ENCODE peak calls at places on chromosomes 2 and 18, in ten cellular contexts. One of them, this sample, is unnamed.

GRCh38 chr18:76466410-76466991 is 28.5 kb downstream of the ZNF516 start:
- DNase-seq in endothelial cell of umbilical vein: no peak
- DNase-seq in NCI-H1105 treated with DMSO at 0.1 percent for 48 hours: no peak
- DNase-seq in stimulated activated CD4-positive, alpha-beta T cell treated with anti-CD3 and anti-CD28 coated beads, TNF-alpha, amount 100 ng/mL, for 1 hour: no peak
- DNase-seq in nephron progenitor cell: no peak
- DNase-seq in stromal cell of bone marrow: no peak
- DNase-seq in activated CD4-positive, alpha-beta T cell treated with anti-CD3 and anti-CD28 coated beads for 4 hours: no peak
- DNase-seq in cardiac muscle cell: no peak
- DNase-seq in retina: no peak
- DNase-seq in substantia nigra: no peak
- DNase-seq in this sample: no peak

GRCh38 chr2:95074663-95075439 is 46.8 kb downstream of the MRPS5 start:
- DNase-seq in activated CD4-positive, alpha-beta T cell treated with anti-CD3 and anti-CD28 coated beads for 4 hours: peak
- DNase-seq in stromal cell of bone marrow: no peak
- DNase-seq in substantia nigra: no peak
- DNase-seq in NCI-H1105 treated with DMSO at 0.1 percent for 48 hours: no peak
- DNase-seq in cardiac muscle cell: no peak
- DNase-seq in retina: no peak
- DNase-seq in stimulated activated CD4-positive, alpha-beta T cell treated with anti-CD3 and anti-CD28 coated beads, TNF-alpha, amount 100 ng/mL, for 1 hour: no peak
- DNase-seq in nephron progenitor cell: no peak
- DNase-seq in endothelial cell of umbilical vein: no peak
- DNase-seq in this sample: no peak

GRCh38 chr2:28394331-28394877 is 1.7 kb downstream of the FOSL2 start:
- DNase-seq in NCI-H1105 treated with DMSO at 0.1 percent for 48 hours: no peak
- DNase-seq in nephron progenitor cell: peak
- DNase-seq in activated CD4-positive, alpha-beta T cell treated with anti-CD3 and anti-CD28 coated beads for 4 hours: peak
- DNase-seq in stromal cell of bone marrow: no peak
- DNase-seq in substantia nigra: no peak
- DNase-seq in endothelial cell of umbilical vein: peak
- DNase-seq in cardiac muscle cell: no peak
- DNase-seq in retina: no peak
- DNase-seq in stimulated activated CD4-positive, alpha-beta T cell treated with anti-CD3 and anti-CD28 coated beads, TNF-alpha, amount 100 ng/mL, for 1 hour: no peak
- DNase-seq in this sample: no peak

GRCh38 chr2:199738723-199739412 is 112.1 kb downstream of the FTCDNL1 start:
- DNase-seq in retina: no peak
- DNase-seq in nephron progenitor cell: no peak
- DNase-seq in activated CD4-positive, alpha-beta T cell treated with anti-CD3 and anti-CD28 coated beads for 4 hours: no peak
- DNase-seq in substantia nigra: no peak
- DNase-seq in endothelial cell of umbilical vein: no peak
- DNase-seq in cardiac muscle cell: no peak
- DNase-seq in NCI-H1105 treated with DMSO at 0.1 percent for 48 hours: no peak
- DNase-seq in stromal cell of bone marrow: peak
- DNase-seq in stimulated activated CD4-positive, alpha-beta T cell treated with anti-CD3 and anti-CD28 coated beads, TNF-alpha, amount 100 ng/mL, for 1 hour: no peak
- DNase-seq in this sample: no peak

GRCh38 chr18:61946449-61946848 is 53.6 kb upstream of the RNF152 start:
- DNase-seq in stromal cell of bone marrow: peak
- DNase-seq in stimulated activated CD4-positive, alpha-beta T cell treated with anti-CD3 and anti-CD28 coated beads, TNF-alpha, amount 100 ng/mL, for 1 hour: no peak
- DNase-seq in substantia nigra: no peak
- DNase-seq in cardiac muscle cell: no peak
- DNase-seq in NCI-H1105 treated with DMSO at 0.1 percent for 48 hours: no peak
- DNase-seq in endothelial cell of umbilical vein: no peak
- DNase-seq in retina: no peak
- DNase-seq in nephron progenitor cell: no peak
- DNase-seq in activated CD4-positive, alpha-beta T cell treated with anti-CD3 and anti-CD28 coated beads for 4 hours: no peak
- DNase-seq in this sample: no peak

GRCh38 chr2:8456149-8457091 is 225.4 kb upstream of the ID2 start:
- DNase-seq in activated CD4-positive, alpha-beta T cell treated with anti-CD3 and anti-CD28 coated beads for 4 hours: peak
- DNase-seq in cardiac muscle cell: no peak
- DNase-seq in stimulated activated CD4-positive, alpha-beta T cell treated with anti-CD3 and anti-CD28 coated beads, TNF-alpha, amount 100 ng/mL, for 1 hour: no peak
- DNase-seq in NCI-H1105 treated with DMSO at 0.1 percent for 48 hours: no peak
- DNase-seq in stromal cell of bone marrow: no peak
- DNase-seq in retina: peak
- DNase-seq in endothelial cell of umbilical vein: no peak
- DNase-seq in substantia nigra: no peak
- DNase-seq in nephron progenitor cell: no peak
- DNase-seq in this sample: no peak

GRCh38 chr2:129936334-129936934 is 43.0 kb upstream of the RAB6C start:
- DNase-seq in stromal cell of bone marrow: no peak
- DNase-seq in retina: peak
- DNase-seq in activated CD4-positive, alpha-beta T cell treated with anti-CD3 and anti-CD28 coated beads for 4 hours: peak
- DNase-seq in NCI-H1105 treated with DMSO at 0.1 percent for 48 hours: no peak
- DNase-seq in cardiac muscle cell: no peak
- DNase-seq in stimulated activated CD4-positive, alpha-beta T cell treated with anti-CD3 and anti-CD28 coated beads, TNF-alpha, amount 100 ng/mL, for 1 hour: no peak
- DNase-seq in substantia nigra: no peak
- DNase-seq in endothelial cell of umbilical vein: no peak
- DNase-seq in nephron progenitor cell: peak
- DNase-seq in this sample: no peak

GRCh38 chr2:108579631-108580030 is 45.4 kb downstream of the LIMS1 start:
- DNase-seq in stromal cell of bone marrow: no peak
- DNase-seq in stimulated activated CD4-positive, alpha-beta T cell treated with anti-CD3 and anti-CD28 coated beads, TNF-alpha, amount 100 ng/mL, for 1 hour: no peak
- DNase-seq in NCI-H1105 treated with DMSO at 0.1 percent for 48 hours: no peak
- DNase-seq in retina: no peak
- DNase-seq in substantia nigra: no peak
- DNase-seq in cardiac muscle cell: no peak
- DNase-seq in activated CD4-positive, alpha-beta T cell treated with anti-CD3 and anti-CD28 coated beads for 4 hours: no peak
- DNase-seq in endothelial cell of umbilical vein: peak
- DNase-seq in nephron progenitor cell: no peak
- DNase-seq in this sample: no peak

GRCh38 chr2:105344704-105345345 is 7.5 kb downstream of the C2orf49 start:
- DNase-seq in substantia nigra: no peak
- DNase-seq in retina: no peak
- DNase-seq in activated CD4-positive, alpha-beta T cell treated with anti-CD3 and anti-CD28 coated beads for 4 hours: no peak
- DNase-seq in stimulated activated CD4-positive, alpha-beta T cell treated with anti-CD3 and anti-CD28 coated beads, TNF-alpha, amount 100 ng/mL, for 1 hour: no peak
- DNase-seq in nephron progenitor cell: no peak
- DNase-seq in NCI-H1105 treated with DMSO at 0.1 percent for 48 hours: no peak
- DNase-seq in stromal cell of bone marrow: no peak
- DNase-seq in cardiac muscle cell: peak
- DNase-seq in endothelial cell of umbilical vein: peak
- DNase-seq in this sample: no peak

GRCh38 chr2:156663757-156664409 is 227.7 kb downstream of the GPD2 start:
- DNase-seq in activated CD4-positive, alpha-beta T cell treated with anti-CD3 and anti-CD28 coated beads for 4 hours: no peak
- DNase-seq in stromal cell of bone marrow: no peak
- DNase-seq in stimulated activated CD4-positive, alpha-beta T cell treated with anti-CD3 and anti-CD28 coated beads, TNF-alpha, amount 100 ng/mL, for 1 hour: no peak
- DNase-seq in endothelial cell of umbilical vein: no peak
- DNase-seq in NCI-H1105 treated with DMSO at 0.1 percent for 48 hours: no peak
- DNase-seq in cardiac muscle cell: no peak
- DNase-seq in substantia nigra: no peak
- DNase-seq in retina: no peak
- DNase-seq in nephron progenitor cell: no peak
- DNase-seq in this sample: no peak

GRCh38 chr18:5584751-5585417 is 41.1 kb upstream of the EPB41L3 start:
- DNase-seq in stromal cell of bone marrow: no peak
- DNase-seq in cardiac muscle cell: no peak
- DNase-seq in stimulated activated CD4-positive, alpha-beta T cell treated with anti-CD3 and anti-CD28 coated beads, TNF-alpha, amount 100 ng/mL, for 1 hour: no peak
- DNase-seq in endothelial cell of umbilical vein: peak
- DNase-seq in retina: no peak
- DNase-seq in nephron progenitor cell: no peak
- DNase-seq in NCI-H1105 treated with DMSO at 0.1 percent for 48 hours: no peak
- DNase-seq in substantia nigra: no peak
- DNase-seq in activated CD4-positive, alpha-beta T cell treated with anti-CD3 and anti-CD28 coated beads for 4 hours: no peak
- DNase-seq in this sample: no peak

GRCh38 chr18:470661-471501 is 29.6 kb downstream of the COLEC12 start:
- DNase-seq in activated CD4-positive, alpha-beta T cell treated with anti-CD3 and anti-CD28 coated beads for 4 hours: no peak
- DNase-seq in nephron progenitor cell: no peak
- DNase-seq in stimulated activated CD4-positive, alpha-beta T cell treated with anti-CD3 and anti-CD28 coated beads, TNF-alpha, amount 100 ng/mL, for 1 hour: no peak
- DNase-seq in cardiac muscle cell: no peak
- DNase-seq in endothelial cell of umbilical vein: peak
- DNase-seq in retina: no peak
- DNase-seq in stromal cell of bone marrow: no peak
- DNase-seq in substantia nigra: no peak
- DNase-seq in NCI-H1105 treated with DMSO at 0.1 percent for 48 hours: no peak
- DNase-seq in this sample: no peak

GRCh38 chr18:75377258-75377657 is 50.2 kb downstream of the SMIM21 start:
- DNase-seq in retina: no peak
- DNase-seq in activated CD4-positive, alpha-beta T cell treated with anti-CD3 and anti-CD28 coated beads for 4 hours: no peak
- DNase-seq in cardiac muscle cell: no peak
- DNase-seq in endothelial cell of umbilical vein: no peak
- DNase-seq in stromal cell of bone marrow: no peak
- DNase-seq in stimulated activated CD4-positive, alpha-beta T cell treated with anti-CD3 and anti-CD28 coated beads, TNF-alpha, amount 100 ng/mL, for 1 hour: no peak
- DNase-seq in substantia nigra: no peak
- DNase-seq in NCI-H1105 treated with DMSO at 0.1 percent for 48 hours: no peak
- DNase-seq in nephron progenitor cell: no peak
- DNase-seq in this sample: no peak

GRCh38 chr2:106624787-106625369 is 137.7 kb downstream of the CD8B2 start:
- DNase-seq in endothelial cell of umbilical vein: no peak
- DNase-seq in substantia nigra: no peak
- DNase-seq in stimulated activated CD4-positive, alpha-beta T cell treated with anti-CD3 and anti-CD28 coated beads, TNF-alpha, amount 100 ng/mL, for 1 hour: no peak
- DNase-seq in stromal cell of bone marrow: no peak
- DNase-seq in cardiac muscle cell: no peak
- DNase-seq in nephron progenitor cell: no peak
- DNase-seq in activated CD4-positive, alpha-beta T cell treated with anti-CD3 and anti-CD28 coated beads for 4 hours: no peak
- DNase-seq in NCI-H1105 treated with DMSO at 0.1 percent for 48 hours: no peak
- DNase-seq in retina: no peak
- DNase-seq in this sample: no peak

GRCh38 chr2:145108385-145108784 is 588.5 kb upstream of the ZEB2 start:
- DNase-seq in nephron progenitor cell: peak
- DNase-seq in stimulated activated CD4-positive, alpha-beta T cell treated with anti-CD3 and anti-CD28 coated beads, TNF-alpha, amount 100 ng/mL, for 1 hour: no peak
- DNase-seq in NCI-H1105 treated with DMSO at 0.1 percent for 48 hours: no peak
- DNase-seq in stromal cell of bone marrow: no peak
- DNase-seq in activated CD4-positive, alpha-beta T cell treated with anti-CD3 and anti-CD28 coated beads for 4 hours: no peak
- DNase-seq in endothelial cell of umbilical vein: no peak
- DNase-seq in retina: no peak
- DNase-seq in cardiac muscle cell: no peak
- DNase-seq in substantia nigra: no peak
- DNase-seq in this sample: no peak

GRCh38 chr18:53819174-53819573 is 405.3 kb downstream of the MBD2 start:
- DNase-seq in activated CD4-positive, alpha-beta T cell treated with anti-CD3 and anti-CD28 coated beads for 4 hours: no peak
- DNase-seq in nephron progenitor cell: no peak
- DNase-seq in cardiac muscle cell: no peak
- DNase-seq in stimulated activated CD4-positive, alpha-beta T cell treated with anti-CD3 and anti-CD28 coated beads, TNF-alpha, amount 100 ng/mL, for 1 hour: no peak
- DNase-seq in substantia nigra: no peak
- DNase-seq in NCI-H1105 treated with DMSO at 0.1 percent for 48 hours: no peak
- DNase-seq in stromal cell of bone marrow: no peak
- DNase-seq in retina: no peak
- DNase-seq in endothelial cell of umbilical vein: no peak
- DNase-seq in this sample: no peak

GRCh38 chr2:71578665-71579371 is 125.5 kb downstream of the DYSF start:
- DNase-seq in retina: no peak
- DNase-seq in activated CD4-positive, alpha-beta T cell treated with anti-CD3 and anti-CD28 coated beads for 4 hours: no peak
- DNase-seq in endothelial cell of umbilical vein: no peak
- DNase-seq in nephron progenitor cell: no peak
- DNase-seq in substantia nigra: peak
- DNase-seq in stromal cell of bone marrow: peak
- DNase-seq in stimulated activated CD4-positive, alpha-beta T cell treated with anti-CD3 and anti-CD28 coated beads, TNF-alpha, amount 100 ng/mL, for 1 hour: no peak
- DNase-seq in NCI-H1105 treated with DMSO at 0.1 percent for 48 hours: no peak
- DNase-seq in cardiac muscle cell: no peak
- DNase-seq in this sample: no peak

GRCh38 chr2:33289961-33290360 is 186.5 kb upstream of the RASGRP3 start:
- DNase-seq in NCI-H1105 treated with DMSO at 0.1 percent for 48 hours: no peak
- DNase-seq in substantia nigra: no peak
- DNase-seq in stromal cell of bone marrow: no peak
- DNase-seq in stimulated activated CD4-positive, alpha-beta T cell treated with anti-CD3 and anti-CD28 coated beads, TNF-alpha, amount 100 ng/mL, for 1 hour: no peak
- DNase-seq in endothelial cell of umbilical vein: peak
- DNase-seq in retina: no peak
- DNase-seq in cardiac muscle cell: no peak
- DNase-seq in activated CD4-positive, alpha-beta T cell treated with anti-CD3 and anti-CD28 coated beads for 4 hours: no peak
- DNase-seq in nephron progenitor cell: no peak
- DNase-seq in this sample: no peak

GRCh38 chr2:30686669-30687068 is 120.6 kb downstream of the CAPN13 start:
- DNase-seq in cardiac muscle cell: no peak
- DNase-seq in stromal cell of bone marrow: no peak
- DNase-seq in nephron progenitor cell: no peak
- DNase-seq in activated CD4-positive, alpha-beta T cell treated with anti-CD3 and anti-CD28 coated beads for 4 hours: no peak
- DNase-seq in substantia nigra: no peak
- DNase-seq in NCI-H1105 treated with DMSO at 0.1 percent for 48 hours: peak
- DNase-seq in retina: no peak
- DNase-seq in endothelial cell of umbilical vein: no peak
- DNase-seq in stimulated activated CD4-positive, alpha-beta T cell treated with anti-CD3 and anti-CD28 coated beads, TNF-alpha, amount 100 ng/mL, for 1 hour: no peak
- DNase-seq in this sample: no peak

GRCh38 chr2:181457741-181458425 is 697 bp downstream of the ITGA4 start:
- DNase-seq in stimulated activated CD4-positive, alpha-beta T cell treated with anti-CD3 and anti-CD28 coated beads, TNF-alpha, amount 100 ng/mL, for 1 hour: peak
- DNase-seq in cardiac muscle cell: peak
- DNase-seq in nephron progenitor cell: peak
- DNase-seq in activated CD4-positive, alpha-beta T cell treated with anti-CD3 and anti-CD28 coated beads for 4 hours: peak
- DNase-seq in retina: no peak
- DNase-seq in substantia nigra: no peak
- DNase-seq in stromal cell of bone marrow: peak
- DNase-seq in NCI-H1105 treated with DMSO at 0.1 percent for 48 hours: no peak
- DNase-seq in endothelial cell of umbilical vein: peak
- DNase-seq in this sample: no peak

This sample was measured in T1000.